ENCODE peak calls at places on chromosomes 6 and 20, in four cellular contexts. N, O, Q and X are unnamed samples.

GRCh38 chr6:26006086-26006939 is 43.7 kb downstream of the TRIM38 start:
- DNase-seq in N (no peak), O (no peak), Q (no peak), X (no peak)

GRCh38 chr20:49750611-49751396 is 37.1 kb upstream of the B4GALT5 start:
- DNase-seq in N (no peak), O (no peak), Q (no peak), X (no peak)

GRCh38 chr20:44979090-44979621 is 12.8 kb downstream of the STK4 start:
- DNase-seq in N (no peak), O (no peak), Q (no peak), X (no peak)

GRCh38 chr20:63641792-63642517 is 11.3 kb downstream of the STMN3 start:
- DNase-seq in N (peak), O (peak), Q (peak), X (no peak)

GRCh38 chr6:159871911-159872310 is 18.9 kb upstream of the MAS1 start:
- DNase-seq in N (no peak), O (no peak), Q (no peak), X (no peak)

GRCh38 chr6:43687437-43688347 is at the start of gene MRPS18A:
- DNase-seq in N (peak), O (peak), Q (peak), X (no peak)

GRCh38 chr6:25405442-25405841 is 126.3 kb downstream of the CARMIL1 start:
- DNase-seq in N (no peak), O (no peak), Q (no peak), X (no peak)

GRCh38 chr6:8234316-8234715 is 132.0 kb upstream of the EEF1E1 start:
- DNase-seq in N (no peak), O (no peak), Q (no peak), X (no peak)

GRCh38 chr6:141675957-141676356 is 456.8 kb upstream of the GJE1 start:
- DNase-seq in N (no peak), O (no peak), Q (no peak), X (no peak)

GRCh38 chr20:62739067-62739466 is 30.4 kb downstream of the NTSR1 start:
- DNase-seq in N (no peak), O (no peak), Q (no peak), X (no peak)

GRCh38 chr6:154476494-154476893 is 34.0 kb downstream of the CNKSR3 start:
- DNase-seq in N (no peak), O (no peak), Q (no peak), X (no peak)

GRCh38 chr20:23133560-23133998 is 47.5 kb upstream of the CD93 start:
- DNase-seq in N (no peak), O (no peak), Q (no peak), X (no peak)

GRCh38 chr6:30075094-30075986 is at the start of gene RNF39:
- DNase-seq in N (no peak), O (no peak), Q (no peak), X (no peak)

GRCh38 chr20:50582591-50583234 is 72.5 kb downstream of the PTPN1 start:
- DNase-seq in N (no peak), O (no peak), Q (no peak), X (no peak)

GRCh38 chr6:150761771-150762170 is 103.7 kb upstream of the MTHFD1L start:
- DNase-seq in N (no peak), O (no peak), Q (no peak), X (no peak)

GRCh38 chr6:42451146-42451594 is 556 bp downstream of the TRERF1 start:
- DNase-seq in N (no peak), O (no peak), Q (no peak), X (no peak)

GRCh38 chr20:24583169-24583792 is 113.9 kb downstream of the SYNDIG1 start:
- DNase-seq in N (no peak), O (no peak), Q (no peak), X (no peak)

GRCh38 chr6:23137596-23137995 is 568.2 kb downstream of the HDGFL1 start:
- DNase-seq in N (no peak), O (no peak), Q (no peak), X (peak)

GRCh38 chr6:17397764-17398194 is 4.4 kb downstream of the CAP2 start:
- DNase-seq in N (no peak), O (no peak), Q (no peak), X (no peak)

GRCh38 chr20:37615507-37616425 is 78.1 kb upstream of the CTNNBL1 start:
- DNase-seq in N (no peak), O (peak), Q (peak), X (peak)

GRCh38 chr20:47348539-47349142 is 7.9 kb downstream of the ZMYND8 start:
- DNase-seq in N (no peak), O (no peak), Q (no peak), X (no peak)

GRCh38 chr20:58669287-58670006 is 18.4 kb downstream of the STX16 start:
- DNase-seq in N (no peak), O (no peak), Q (no peak), X (no peak)

GRCh38 chr20:23702021-23702420 is 13.2 kb upstream of the CST4 start:
- DNase-seq in N (no peak), O (no peak), Q (no peak), X (no peak)

GRCh38 chr6:90103056-90103793 is 193.4 kb downstream of the BACH2 start:
- DNase-seq in N (no peak), O (peak), Q (no peak), X (no peak)

GRCh38 chr6:128235556-128235955 is 284.8 kb downstream of the PTPRK start:
- DNase-seq in N (no peak), O (no peak), Q (no peak), X (no peak)

GRCh38 chr6:56685994-56686393 is 43.3 kb upstream of the DST start:
- DNase-seq in N (no peak), O (no peak), Q (no peak), X (no peak)

GRCh38 chr6:39653631-39654030 is 71.6 kb downstream of the KIF6 start:
- DNase-seq in N (no peak), O (no peak), Q (no peak), X (no peak)

GRCh38 chr20:33020278-33021161 is 10.9 kb upstream of the BPIFB6 start:
- DNase-seq in N (no peak), O (no peak), Q (no peak), X (no peak)

GRCh38 chr6:7535498-7535897 is 6.0 kb upstream of the DSP start:
- DNase-seq in N (no peak), O (no peak), Q (no peak), X (no peak)

GRCh38 chr20:39421571-39422099 is 459.5 kb downstream of the DHX35 start:
- DNase-seq in N (no peak), O (no peak), Q (no peak), X (no peak)

GRCh38 chr20:61901421-61902212 is 164.1 kb downstream of the TAF4 start:
- DNase-seq in N (no peak), O (no peak), Q (no peak), X (no peak)